ENCODE peak calls at places on chromosome 4, in five cellular contexts. J, R, E, Q and Z are unnamed samples.

GRCh38 chr4:1130318-1131186 is 17.2 kb upstream of the RNF212 start:
- DNase-seq in J (peak; percentile 31), R (peak; percentile 78), E (peak; percentile 74), Q (peak; percentile 42), Z (peak; percentile 74)

GRCh38 chr4:166662266-166662843 is 571.9 kb downstream of the SPOCK3 start:
- DNase-seq in J (no peak), R (no peak), E (no peak), Q (no peak), Z (no peak)

GRCh38 chr4:16715482-16715881 is 183.0 kb downstream of the LDB2 start:
- DNase-seq in J (no peak), R (no peak), E (no peak), Q (no peak), Z (no peak)

GRCh38 chr4:76215120-76215519 is 1.5 kb upstream of the SCARB2 start:
- DNase-seq in J (no peak), R (no peak), E (no peak), Q (no peak), Z (no peak)

GRCh38 chr4:183182873-183183725 is 84.0 kb downstream of the WWC2 start:
- DNase-seq in J (peak; percentile 48), R (no peak), E (peak; percentile 23), Q (no peak), Z (no peak)

GRCh38 chr4:4591071-4591470 is 49.2 kb upstream of the STX18 start:
- DNase-seq in J (no peak), R (no peak), E (no peak), Q (no peak), Z (no peak)

GRCh38 chr4:186829740-186830449 is 106.2 kb upstream of the FAT1 start:
- DNase-seq in J (peak; percentile 54), R (no peak), E (no peak), Q (no peak), Z (no peak)

GRCh38 chr4:126097155-126097554 is 782.4 kb downstream of the FAT4 start:
- DNase-seq in J (no peak), R (no peak), E (no peak), Q (no peak), Z (no peak)

GRCh38 chr4:38818441-38818976 is 13.9 kb upstream of the TLR1 start:
- DNase-seq in J (no peak), R (no peak), E (no peak), Q (no peak), Z (no peak)

GRCh38 chr4:48420172-48420571 is 63.0 kb upstream of the SLC10A4 start:
- DNase-seq in J (no peak), R (no peak), E (no peak), Q (no peak), Z (no peak)

GRCh38 chr4:127975121-127975770 is 10.0 kb downstream of the ABHD18 start:
- DNase-seq in J (no peak), R (no peak), E (no peak), Q (no peak), Z (no peak)

GRCh38 chr4:85151786-85152185 is 185.3 kb upstream of the WDFY3 start:
- DNase-seq in J (no peak), R (no peak), E (no peak), Q (no peak), Z (no peak)

GRCh38 chr4:122775987-122776836 is 43.7 kb downstream of the BBS12 start:
- DNase-seq in J (no peak), R (no peak), E (no peak), Q (no peak), Z (no peak)

GRCh38 chr4:165355900-165356300 is 22.9 kb upstream of the CPE start:
- DNase-seq in J (no peak), R (peak; percentile 48), E (peak; percentile 48), Q (no peak), Z (no peak)

GRCh38 chr4:3420956-3421355 is 20.8 kb upstream of the HGFAC start:
- DNase-seq in J (no peak), R (no peak), E (no peak), Q (no peak), Z (no peak)

GRCh38 chr4:173191623-173192041 is 23.0 kb downstream of the GALNT7 start:
- DNase-seq in J (no peak), R (no peak), E (no peak), Q (no peak), Z (no peak)

GRCh38 chr4:3452376-3452775 is 10.6 kb downstream of the HGFAC start:
- DNase-seq in J (no peak), R (peak; percentile 52), E (no peak), Q (no peak), Z (no peak)

GRCh38 chr4:102441978-102442890 is 58.9 kb upstream of the NFKB1 start:
- DNase-seq in J (no peak), R (no peak), E (no peak), Q (no peak), Z (no peak)

GRCh38 chr4:163665521-163666334 is 171.2 kb downstream of the TMA16 start:
- DNase-seq in J (no peak), R (no peak), E (no peak), Q (no peak), Z (no peak)
- TF ChIP-seq CTCF in J (no peak), R (no peak), E (no peak), Q (no peak), Z (no peak)

GRCh38 chr4:152348670-152349069 is 187.2 kb downstream of the FBXW7 start:
- DNase-seq in J (no peak), R (no peak), E (no peak), Q (no peak), Z (no peak)
- TF ChIP-seq CTCF in J (peak; percentile 49), R (no peak), E (peak; percentile 19), Q (no peak), Z (no peak)

GRCh38 chr4:146175541-146176453 is at the start of gene LSM6:
- DNase-seq in J (peak; percentile 53), R (peak; percentile 93), E (peak; percentile 71), Q (peak; percentile 73), Z (peak; percentile 78)
- TF ChIP-seq CTCF in J (peak; percentile 1), R (peak; percentile 15), E (no peak), Q (no peak), Z (no peak)

GRCh38 chr4:120749445-120750151 is 172.9 kb downstream of the PRDM5 start:
- DNase-seq in J (no peak), R (no peak), E (no peak), Q (no peak), Z (no peak)
- TF ChIP-seq CTCF in J (no peak), R (no peak), E (no peak), Q (no peak), Z (no peak)

GRCh38 chr4:149264093-149264733 is 551.4 kb downstream of the IQCM start:
- DNase-seq in J (peak; percentile 21), R (peak; percentile 13), E (peak; percentile 15), Q (no peak), Z (no peak)
- TF ChIP-seq CTCF in J (peak; percentile 75), R (peak; percentile 44), E (peak; percentile 52), Q (peak; percentile 7), Z (no peak)

DNA sequence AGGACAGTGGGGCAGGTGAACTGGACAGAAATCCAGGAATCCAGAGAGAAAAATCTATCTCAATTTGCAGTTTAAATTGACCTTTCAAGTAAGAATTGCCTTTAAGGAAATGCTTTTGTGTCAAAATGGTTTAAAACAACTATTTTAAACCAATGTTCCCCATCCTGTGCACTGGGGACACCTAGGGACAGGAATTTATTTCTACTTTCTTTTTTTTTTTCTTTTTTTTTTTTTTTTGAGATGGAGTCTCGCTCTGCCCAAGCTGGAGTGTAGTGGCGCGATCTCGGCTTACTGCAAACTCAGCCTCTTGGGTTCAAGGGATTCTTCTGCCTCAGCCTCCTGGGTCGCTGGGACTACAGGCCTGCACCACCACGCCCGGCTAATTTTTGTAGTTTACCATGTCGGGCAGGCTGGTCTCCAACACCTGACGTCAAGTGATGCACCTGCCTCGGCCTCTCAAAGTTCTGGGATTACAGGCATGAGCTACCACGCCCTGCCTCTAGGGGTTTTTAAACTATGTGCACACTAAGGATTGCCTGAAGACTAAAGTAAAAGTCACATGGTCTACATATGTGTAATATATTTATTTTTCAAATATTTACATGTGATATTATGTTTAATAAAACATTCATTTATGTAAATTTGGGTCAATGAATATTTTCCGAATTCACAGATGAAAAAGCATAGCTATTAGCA is 1213.4 kb downstream of the STIM2 start:
- DNase-seq in J (no peak), R (no peak), E (no peak), Q (no peak), Z (no peak)
- TF ChIP-seq CTCF in J (peak; percentile 0), R (no peak), E (peak; percentile 16), Q (no peak), Z (no peak)

GRCh38 chr4:86898562-86898961 is 6.3 kb upstream of the C4orf36 start:
- DNase-seq in J (no peak), R (no peak), E (no peak), Q (no peak), Z (no peak)
- TF ChIP-seq CTCF in J (peak; percentile 18), R (peak; percentile 14), E (no peak), Q (no peak), Z (no peak)

GRCh38 chr4:71136071-71136470 is 142.6 kb downstream of the DCK start:
- DNase-seq in J (no peak), R (no peak), E (no peak), Q (no peak), Z (no peak)

GRCh38 chr4:71132486-71132885 is 139.0 kb downstream of the DCK start:
- DNase-seq in J (peak; percentile 44), R (no peak), E (no peak), Q (no peak), Z (no peak)

GRCh38 chr4:71133491-71133890 is 140.0 kb downstream of the DCK start:
- DNase-seq in J (no peak), R (no peak), E (no peak), Q (no peak), Z (no peak)

GRCh38 chr4:71126719-71127118 is 133.3 kb downstream of the DCK start:
- DNase-seq in J (peak; percentile 79), R (no peak), E (no peak), Q (no peak), Z (no peak)

GRCh38 chr4:71130827-71131603 is 137.6 kb downstream of the DCK start:
- DNase-seq in J (peak; percentile 59), R (no peak), E (no peak), Q (no peak), Z (no peak)
- TF ChIP-seq CTCF in J (peak; percentile 43), R (no peak), E (no peak), Q (no peak), Z (no peak)

GRCh38 chr4:67555447-67555846 is 3.1 kb upstream of the STAP1 start:
- DNase-seq in J (no peak), R (no peak), E (no peak), Q (no peak), Z (no peak)

GRCh38 chr4:67556426-67556825 is 2.1 kb upstream of the STAP1 start:
- DNase-seq in J (no peak), R (no peak), E (no peak), Q (no peak), Z (no peak)

DNA sequence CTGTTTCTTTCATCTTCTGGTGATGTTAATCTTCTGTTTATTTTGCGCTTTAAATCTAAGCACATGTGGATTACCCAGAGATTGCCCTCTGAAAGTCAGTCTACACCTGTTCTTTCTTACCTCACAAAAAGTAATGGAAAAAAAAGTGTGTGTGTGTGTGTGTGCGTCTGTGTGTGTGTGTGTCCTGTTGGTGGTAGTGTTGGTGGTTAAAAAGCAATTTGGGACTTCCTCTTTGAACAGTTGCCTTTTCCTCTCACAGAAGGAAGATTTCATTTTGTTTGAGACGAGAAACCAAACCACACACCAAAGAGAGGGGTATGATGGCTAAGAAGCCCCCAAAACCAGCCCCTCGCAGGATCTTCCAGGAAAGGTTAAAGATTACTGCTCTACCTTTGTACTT is at the start of gene STAP1:
- DNase-seq in J (no peak), R (no peak), E (no peak), Q (no peak), Z (no peak)
- TF ChIP-seq CTCF in J (no peak), R (no peak), E (no peak), Q (no peak), Z (no peak)